ENCODE peak calls at places on chromosome 15, in nine cellular contexts. V is colonic mucosa; Z is sigmoid colon; A is PC-9; H is effector memory CD4-positive, alpha-beta T cell; M is testis; G is mucosa of descending colon; W is Peyer's patch; F is body of pancreas. P is an unnamed sample. For H3K9me3, the result is how much of the 10 kb centered on the place peaks cover.

GRCh38 chr15:100692259-100692658 is 89.9 kb downstream of the ASB7 start:
- DNase-seq in A (no peak), G (no peak), V (no peak), W (no peak), M (no peak), F (no peak), Z (no peak), H (no peak), P (no peak)

GRCh38 chr15:65583701-65584100 is 27.2 kb downstream of the INTS14 start:
- DNase-seq in M (no peak), W (no peak), F (no peak), Z (no peak), A (no peak), H (no peak), V (no peak), G (no peak), P (peak)

GRCh38 chr15:36594556-36595090 is 15.2 kb downstream of the CDIN1 start:
- DNase-seq in W (no peak), M (no peak), G (no peak), F (no peak), H (no peak), A (no peak), V (no peak), Z (no peak), P (no peak)

GRCh38 chr15:34753236-34753894 is 1.4 kb downstream of the GJD2 start:
- DNase-seq in V (no peak), F (peak), A (peak), Z (no peak), W (no peak), H (no peak), G (no peak), M (peak), P (no peak)

GRCh38 chr15:22978691-22979068 is 1.5 kb downstream of the CYFIP1 start:
- DNase-seq in W (no peak), H (no peak), V (no peak), A (no peak), G (no peak), Z (peak), M (no peak), F (no peak), P (no peak)

GRCh38 chr15:40273428-40273827 is 9.4 kb downstream of the ANKRD63 start:
- DNase-seq in W (no peak), G (no peak), H (no peak), M (no peak), Z (no peak), V (no peak), F (no peak), A (no peak), P (no peak)

GRCh38 chr15:85694086-85694485 is 100.6 kb downstream of the KLHL25 start:
- DNase-seq in F (no peak), A (no peak), V (no peak), Z (no peak), W (no peak), H (no peak), G (no peak), M (peak), P (no peak)

GRCh38 chr15:100049936-100050876 is 291.6 kb downstream of the ADAMTS17 start:
- DNase-seq in F (no peak), W (no peak), H (no peak), V (peak), A (no peak), Z (no peak), G (no peak), M (no peak), P (no peak)

GRCh38 chr15:78264304-78265136 is at the start of gene DNAJA4:
- DNase-seq in G (peak), V (peak), F (peak), H (peak), A (no peak), M (peak), W (peak), Z (peak), P (peak)

DNA sequence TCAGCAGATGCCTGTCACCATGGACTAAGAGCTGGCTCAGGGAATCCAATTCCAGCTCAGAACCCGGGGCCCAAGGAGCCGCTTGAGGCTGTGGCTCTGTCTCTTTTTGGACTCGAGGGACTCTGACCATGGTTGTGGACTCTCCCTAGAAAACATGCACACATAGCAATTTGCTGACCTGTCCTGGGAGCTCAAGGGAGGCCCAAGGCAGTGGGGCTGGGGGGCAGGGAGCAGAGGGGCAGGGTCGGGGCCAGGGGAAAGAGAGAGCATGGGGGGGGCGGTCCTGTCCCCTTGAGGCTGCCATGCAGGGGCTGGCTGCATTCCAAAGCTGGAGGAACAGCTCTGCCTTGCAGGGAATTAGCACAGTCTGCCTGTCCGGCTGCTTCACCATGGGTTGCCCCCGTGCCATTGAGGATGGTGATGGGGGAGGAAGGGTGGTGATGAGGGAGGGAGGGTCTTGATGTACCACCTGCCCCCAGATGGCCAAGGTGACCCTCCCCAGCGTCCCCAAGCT is 190.1 kb downstream of the GOLGA6L6 start:
- DNase-seq in A (no peak), Z (peak), H (no peak), M (no peak), V (no peak), G (peak), F (peak), W (peak), P (no peak)
- H3K9me3 ChIP-seq in A (under half), Z (under half), H (under half), M (under half), V (under half), G (half or more), F (under half), W (under half), P (under half)

GRCh38 chr15:26378304-26378703 is 394.6 kb downstream of the GABRB3 start:
- DNase-seq in V (no peak), G (no peak), M (no peak), H (no peak), W (no peak), A (no peak), F (no peak), Z (no peak), P (no peak)

GRCh38 chr15:26382416-26383086 is 390.3 kb downstream of the GABRB3 start:
- DNase-seq in H (no peak), Z (no peak), M (no peak), F (no peak), V (no peak), A (no peak), W (no peak), G (no peak), P (no peak)
- H3K9me3 ChIP-seq in H (under half), Z (under half), M (under half), F (under half), V (under half), A (under half), W (under half), G (half or more), P (under half)

DNA sequence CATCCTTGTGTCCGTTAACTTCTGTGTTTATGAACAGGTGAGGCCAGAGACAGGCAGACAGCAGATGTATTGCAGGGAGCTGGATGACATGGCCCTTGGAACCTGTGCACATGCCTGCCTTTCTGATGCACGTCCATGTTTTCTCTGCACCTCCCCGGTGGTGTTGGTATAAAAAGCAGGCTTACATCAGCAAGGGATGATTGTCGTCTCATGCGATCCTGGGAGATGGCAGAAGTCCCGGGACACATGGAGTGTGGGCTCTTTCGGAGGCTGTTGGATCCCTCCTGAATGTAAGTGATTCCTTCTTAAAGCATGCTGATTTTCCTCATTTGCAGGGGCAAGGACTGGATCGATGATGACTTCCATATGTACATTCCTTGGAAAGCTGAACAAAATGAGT is 134.8 kb downstream of the SNRPN start:
- DNase-seq in H (no peak), F (no peak), M (no peak), V (no peak), W (no peak), G (no peak), Z (no peak), A (no peak), P (no peak)
- H3K9me3 ChIP-seq in H (half or more), F (under half), M (under half), V (under half), W (half or more), G (half or more), Z (under half), A (under half), P (under half)

GRCh38 chr15:75721923-75722870 is 9.5 kb upstream of the CSPG4 start:
- DNase-seq in G (peak), H (no peak), V (no peak), M (no peak), F (no peak), A (no peak), Z (peak), W (peak), P (no peak)

GRCh38 chr15:75720297-75720696 is 7.6 kb upstream of the CSPG4 start:
- DNase-seq in A (no peak), H (no peak), G (no peak), F (no peak), Z (no peak), V (no peak), W (no peak), M (no peak), P (no peak)

GRCh38 chr15:75723171-75723846 is 10.7 kb upstream of the CSPG4 start:
- DNase-seq in V (no peak), A (no peak), G (peak), F (no peak), H (no peak), M (no peak), Z (peak), W (peak), P (no peak)

GRCh38 chr15:75721462-75721922 is 8.8 kb upstream of the CSPG4 start:
- DNase-seq in G (peak), M (no peak), Z (peak), H (no peak), A (no peak), V (no peak), W (no peak), F (no peak), P (no peak)

GRCh38 chr15:75720787-75721461 is 8.3 kb upstream of the CSPG4 start:
- DNase-seq in H (no peak), G (peak), W (peak), A (peak), Z (peak), F (peak), M (no peak), V (peak), P (no peak)
- H3K9me3 ChIP-seq in H (under half), G (under half), W (under half), A (under half), Z (under half), F (under half), M (under half), V (under half), P (under half)

DNA sequence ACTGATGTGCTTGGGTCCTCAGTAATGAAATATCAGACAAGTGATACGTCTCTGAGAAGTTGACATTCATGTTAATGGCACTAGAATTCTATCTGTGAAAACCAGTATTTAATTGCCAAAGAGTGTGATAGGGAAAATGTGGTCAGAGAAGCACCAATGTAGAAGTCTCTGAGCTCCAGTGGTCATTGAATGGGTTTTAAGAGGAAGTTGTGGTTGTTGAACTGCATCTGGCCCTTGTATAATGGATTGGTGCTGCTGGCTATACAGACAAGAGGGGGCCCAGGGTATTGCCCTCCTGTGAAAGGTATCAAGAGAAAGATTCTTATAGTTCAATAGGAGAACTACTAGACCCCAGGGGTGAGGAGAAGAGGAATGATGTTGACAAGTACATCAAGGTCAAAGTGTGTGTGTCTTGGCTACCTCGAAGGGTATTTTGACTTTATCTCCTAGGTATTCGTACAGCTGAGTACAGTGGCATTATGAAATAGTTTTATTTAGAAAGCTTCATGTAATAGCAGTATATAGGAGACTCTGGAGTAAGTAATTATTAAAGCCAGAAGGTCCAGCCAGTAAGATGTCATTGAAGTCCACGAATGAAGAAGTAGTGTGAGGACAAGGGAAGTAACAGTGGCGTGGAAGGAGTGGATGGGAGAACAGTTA is 47.1 kb downstream of the CHD2 start:
- DNase-seq in V (no peak), G (no peak), Z (no peak), M (no peak), F (no peak), H (no peak), W (no peak), A (no peak), P (no peak)
- H3K9me3 ChIP-seq in V (under half), G (under half), Z (under half), M (under half), F (under half), H (under half), W (under half), A (under half), P (under half)

DNA sequence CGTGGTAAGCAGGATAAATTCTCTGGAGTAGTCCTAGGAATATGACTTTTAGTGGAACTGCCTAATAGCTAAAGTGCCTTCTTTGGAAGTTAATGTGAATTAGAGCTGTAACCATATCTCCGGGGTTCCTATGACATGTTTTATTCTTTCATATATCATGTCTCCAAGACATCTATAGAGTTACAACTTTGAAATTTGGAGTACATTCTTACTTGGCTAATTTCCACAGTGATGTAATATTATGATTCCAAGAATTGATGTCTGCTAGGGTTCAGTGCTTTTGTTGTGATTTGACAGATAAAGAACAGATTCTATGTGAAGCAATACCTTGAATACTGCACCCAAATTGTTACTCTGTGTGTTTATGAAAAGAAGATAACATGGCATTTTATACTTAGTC is 934.3 kb downstream of the NTRK3 start:
- DNase-seq in F (no peak), H (no peak), A (no peak), M (no peak), V (no peak), G (no peak), Z (no peak), W (no peak), P (no peak)
- H3K9me3 ChIP-seq in F (under half), H (under half), A (under half), M (under half), V (under half), G (under half), Z (under half), W (under half), P (under half)

DNA sequence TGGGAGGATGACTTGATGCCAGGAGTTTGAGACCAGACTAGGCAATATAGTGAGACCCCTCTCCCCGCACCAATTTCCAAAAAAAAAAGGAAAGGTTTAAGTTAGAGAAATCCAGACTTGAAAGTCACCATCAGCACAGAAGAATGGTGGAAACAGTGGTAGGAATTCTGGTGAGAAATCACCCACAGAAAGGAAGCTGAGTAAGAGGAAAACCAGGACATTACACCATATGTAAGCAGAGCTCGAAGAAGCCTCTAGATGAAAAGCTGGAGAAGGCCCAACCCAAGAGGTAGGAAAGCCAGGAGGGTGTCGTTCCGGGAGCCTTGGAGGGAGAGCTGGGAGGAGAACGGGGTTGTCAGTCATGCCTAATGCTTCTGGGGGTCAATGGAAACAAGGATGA is 40.5 kb downstream of the RASGRP1 start:
- DNase-seq in W (no peak), F (no peak), V (no peak), M (no peak), A (no peak), Z (no peak), G (no peak), H (no peak), P (no peak)
- H3K9me3 ChIP-seq in W (under half), F (under half), V (under half), M (under half), A (under half), Z (under half), G (under half), H (under half), P (under half)

GRCh38 chr15:20409247-20409646 is 132.4 kb downstream of the GOLGA6L6 start:
- DNase-seq in M (no peak), G (no peak), H (no peak), Z (no peak), V (no peak), A (no peak), W (no peak), F (no peak), P (no peak)

GRCh38 chr15:20407553-20407952 is 134.0 kb downstream of the GOLGA6L6 start:
- DNase-seq in W (no peak), A (no peak), M (no peak), Z (no peak), V (no peak), G (no peak), H (no peak), F (no peak), P (no peak)
- H3K9me3 ChIP-seq in W (under half), A (under half), M (under half), Z (under half), V (under half), G (half or more), H (under half), F (under half), P (under half)

DNA sequence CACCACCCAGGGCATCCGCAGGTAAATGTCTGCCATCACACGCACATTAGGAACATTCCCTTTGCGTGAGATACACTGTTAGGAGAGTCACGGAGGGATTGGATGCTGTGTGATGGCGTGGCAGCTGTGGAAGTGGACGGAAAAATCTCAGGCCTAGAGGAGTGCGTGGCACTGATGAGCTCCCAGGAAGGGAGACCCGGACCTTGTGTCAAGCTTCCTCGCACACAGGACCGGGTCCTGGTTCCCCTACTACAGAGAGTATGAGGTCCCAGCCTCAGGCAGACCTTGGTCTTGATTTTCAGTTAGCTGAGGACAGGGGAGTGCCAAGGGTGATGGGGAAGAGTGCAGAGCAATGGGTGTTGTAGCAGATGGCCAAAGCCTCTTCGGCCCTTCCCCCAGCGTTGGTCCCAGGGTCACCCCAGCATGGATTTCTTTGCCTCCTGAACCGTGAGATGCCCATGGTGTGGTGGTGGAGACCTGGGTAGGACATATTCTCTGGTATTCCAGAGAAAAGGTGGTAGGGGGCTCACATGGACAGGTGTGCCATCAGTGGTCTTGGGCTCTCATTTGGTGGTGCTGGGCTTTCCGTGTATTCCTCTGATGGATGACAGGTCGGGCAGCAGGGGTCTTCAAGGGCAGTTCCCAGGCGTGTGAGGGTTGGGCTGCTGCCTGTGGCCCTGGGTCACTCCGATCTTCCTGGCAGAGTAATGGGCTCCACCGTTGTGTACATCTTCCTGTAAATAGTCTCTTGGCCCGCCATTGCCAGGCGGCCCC is 105.1 kb downstream of the SNRPN start:
- DNase-seq in H (no peak), G (no peak), W (no peak), A (no peak), F (no peak), V (no peak), M (peak), Z (no peak), P (no peak)
- H3K9me3 ChIP-seq in H (half or more), G (half or more), W (half or more), A (under half), F (under half), V (under half), M (under half), Z (half or more), P (half or more)

GRCh38 chr15:25727867-25728600 is 135.1 kb downstream of the ATP10A start:
- DNase-seq in G (no peak), M (peak), V (no peak), W (no peak), F (no peak), H (no peak), A (no peak), Z (peak), P (no peak)
- H3K9me3 ChIP-seq in G (under half), M (under half), V (under half), W (under half), F (under half), H (under half), A (under half), Z (under half), P (under half)

P was measured in T-helper 17 cell.